ENCODE peak calls at places on chromosomes 2 and 18, in ten cellular contexts. Y is H7, L is astrocyte of the cerebellum, O is tibial artery, Q is esophagus muscularis mucosa, W is dorsolateral prefrontal cortex, F is choroid plexus epithelial cell, D is PC-9, A is stomach, T is testis. P is an unnamed sample.

GRCh38 chr2:133264951-133265949 is 303.0 kb downstream of the NCKAP5 start:
- DNase-seq in A (peak; percentile 65), Y (peak; percentile 61), T (peak; percentile 81), Q (no peak), W (no peak), F (no peak), O (no peak), D (no peak), L (no peak), P (peak; percentile 44)

GRCh38 chr18:55763298-55763697 is 175.3 kb upstream of the TCF4 start:
- DNase-seq in Y (no peak), Q (peak; percentile 60), O (no peak), A (no peak), T (no peak), D (no peak), W (no peak), L (no peak), F (peak; percentile 52), P (no peak)

GRCh38 chr18:6542296-6542695 is 127.6 kb upstream of the L3MBTL4 start:
- DNase-seq in Y (no peak), A (no peak), W (no peak), L (no peak), Q (no peak), F (no peak), T (no peak), D (no peak), O (no peak), P (no peak)

GRCh38 chr2:171289336-171289735 is 128.6 kb upstream of the TLK1 start:
- DNase-seq in O (no peak), Y (no peak), T (no peak), L (no peak), Q (no peak), D (no peak), F (no peak), A (no peak), W (no peak), P (no peak)

GRCh38 chr2:54666131-54666637 is 57.3 kb upstream of the EML6 start:
- DNase-seq in L (peak; percentile 84), W (no peak), D (peak; percentile 13), F (peak; percentile 80), Y (no peak), T (no peak), O (peak; percentile 65), Q (no peak), A (peak; percentile 48), P (no peak)

GRCh38 chr2:190636362-190636761 is 12.5 kb upstream of the NAB1 start:
- DNase-seq in L (peak; percentile 35), A (no peak), O (no peak), T (no peak), Q (no peak), D (no peak), F (peak; percentile 85), Y (no peak), W (no peak), P (no peak)

GRCh38 chr2:127154985-127155650 is 48.2 kb upstream of the BIN1 start:
- DNase-seq in D (no peak), F (peak; percentile 69), O (peak; percentile 60), W (no peak), A (no peak), Q (no peak), L (peak; percentile 63), Y (no peak), T (no peak), P (no peak)

GRCh38 chr2:29267710-29268109 is 152.5 kb downstream of the CLIP4 start:
- DNase-seq in A (no peak), F (no peak), O (no peak), Q (no peak), L (no peak), T (no peak), W (no peak), Y (no peak), D (no peak), P (no peak)

GRCh38 chr2:113240150-113240914 is 38.4 kb downstream of the PAX8 start:
- DNase-seq in A (peak; percentile 92), L (peak; percentile 84), F (peak; percentile 86), D (peak; percentile 68), T (peak; percentile 88), W (peak; percentile 81), O (peak; percentile 89), Y (no peak), Q (no peak), P (peak; percentile 78)

GRCh38 chr2:33236457-33236856 is 240.0 kb upstream of the RASGRP3 start:
- DNase-seq in Y (no peak), L (no peak), D (no peak), A (no peak), O (no peak), F (peak; percentile 84), T (no peak), Q (no peak), W (no peak), P (no peak)

GRCh38 chr2:159298967-159299366 is 12.5 kb upstream of the WDSUB1 start:
- DNase-seq in T (no peak), W (no peak), D (no peak), Y (no peak), F (no peak), L (no peak), A (no peak), Q (no peak), O (no peak), P (no peak)

GRCh38 chr2:222837643-222838056 is 23.2 kb upstream of the ACSL3 start:
- DNase-seq in T (no peak), F (peak; percentile 66), A (no peak), L (no peak), O (no peak), W (no peak), Q (no peak), Y (no peak), D (peak; percentile 75), P (peak; percentile 76)

GRCh38 chr18:37691162-37691561 is 125.6 kb upstream of the CELF4 start:
- DNase-seq in A (no peak), F (no peak), Q (no peak), O (no peak), Y (no peak), L (no peak), D (no peak), T (no peak), W (no peak), P (no peak)

DNA sequence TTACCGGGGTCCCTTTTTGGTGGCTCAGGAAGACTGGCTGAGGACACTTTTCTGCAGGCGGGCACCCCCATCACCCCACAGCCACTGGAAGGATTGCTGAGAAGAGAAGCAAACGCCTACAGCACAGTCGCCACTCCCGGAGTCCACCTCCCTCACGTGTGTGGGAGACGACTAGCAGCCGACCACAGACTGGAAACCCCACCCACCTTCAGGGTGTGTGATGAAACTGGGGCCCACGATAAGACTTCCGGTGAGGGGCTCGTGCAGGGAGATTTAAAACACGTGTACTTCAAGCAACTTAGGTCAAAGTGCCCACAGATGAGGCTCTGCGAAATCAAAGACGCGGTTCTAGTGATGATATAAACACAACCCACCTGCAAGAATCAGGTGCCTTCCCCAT is 26.3 kb downstream of the MBP start:
- DNase-seq in Q (no peak), O (no peak), L (no peak), A (no peak), D (no peak), Y (no peak), T (no peak), W (no peak), F (no peak), P (no peak)
- H3K4me3 ChIP-seq in Q (no peak overlapping the region), O (no peak overlapping the region), L (no peak overlapping the region), A (no peak overlapping the region), D (no peak overlapping the region), Y (no peak overlapping the region), T (no peak overlapping the region), W (no peak overlapping the region), F (no peak overlapping the region), P (no peak overlapping the region)

DNA sequence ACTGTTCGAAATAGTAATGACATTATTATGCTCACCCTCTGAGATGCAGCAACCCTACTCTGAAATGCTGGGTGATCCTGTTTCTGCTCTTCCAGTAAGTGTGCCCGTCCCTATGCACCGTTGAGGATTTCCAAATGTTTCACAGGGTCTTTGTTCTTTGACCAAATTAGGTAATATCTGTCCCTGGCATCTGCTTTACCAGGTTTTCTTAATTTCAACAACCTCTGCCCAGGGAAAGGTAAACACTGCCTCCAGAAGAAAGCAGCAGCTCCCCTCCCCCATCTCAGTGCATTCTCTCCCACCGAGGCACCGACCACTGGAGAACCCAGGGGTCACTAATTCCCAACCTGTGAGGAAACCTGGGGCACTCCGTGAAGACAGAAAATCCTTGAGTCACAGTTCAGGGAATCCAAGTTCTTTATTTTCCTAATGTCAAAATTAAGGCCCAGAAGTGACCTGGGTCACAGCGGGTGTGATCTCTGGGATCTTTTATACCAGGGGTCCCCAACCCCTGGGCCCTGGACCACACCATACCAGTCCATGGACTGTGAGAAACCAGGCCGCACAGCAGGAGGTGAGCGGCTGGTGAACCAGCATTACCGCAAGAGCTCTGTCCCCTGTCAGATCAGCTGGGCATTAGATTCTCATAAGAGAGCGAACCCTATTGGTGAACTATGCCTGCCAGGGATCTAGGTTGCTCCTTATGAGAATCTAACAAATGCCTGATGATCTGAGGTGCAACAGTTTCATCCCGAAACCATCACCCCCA is 1.2 kb upstream of the GRB14 start:
- DNase-seq in F (no peak), Y (peak; percentile 20), Q (no peak), L (no peak), O (no peak), T (no peak), A (no peak), D (no peak), W (no peak), P (no peak)
- H3K4me3 ChIP-seq in F (no peak overlapping the region), Y (no peak overlapping the region), Q (no peak overlapping the region), L (no peak overlapping the region), O (no peak overlapping the region), T (no peak overlapping the region), A (no peak overlapping the region), D (no peak overlapping the region), W (no peak overlapping the region), P (no peak overlapping the region)

GRCh38 chr18:63315879-63316278 is 3.7 kb downstream of the BCL2 start:
- DNase-seq in T (no peak), W (no peak), L (no peak), A (no peak), Y (no peak), F (no peak), D (no peak), O (no peak), Q (no peak), P (no peak)
- H3K4me3 ChIP-seq in T (no peak overlapping the region), W (peak overlapping the region; percentile 78), L (no peak overlapping the region), A (no peak overlapping the region), Y (no peak overlapping the region), F (no peak overlapping the region), D (no peak overlapping the region), O (peak overlapping the region; percentile 7), Q (peak overlapping the region; percentile 76), P (no peak overlapping the region)

DNA sequence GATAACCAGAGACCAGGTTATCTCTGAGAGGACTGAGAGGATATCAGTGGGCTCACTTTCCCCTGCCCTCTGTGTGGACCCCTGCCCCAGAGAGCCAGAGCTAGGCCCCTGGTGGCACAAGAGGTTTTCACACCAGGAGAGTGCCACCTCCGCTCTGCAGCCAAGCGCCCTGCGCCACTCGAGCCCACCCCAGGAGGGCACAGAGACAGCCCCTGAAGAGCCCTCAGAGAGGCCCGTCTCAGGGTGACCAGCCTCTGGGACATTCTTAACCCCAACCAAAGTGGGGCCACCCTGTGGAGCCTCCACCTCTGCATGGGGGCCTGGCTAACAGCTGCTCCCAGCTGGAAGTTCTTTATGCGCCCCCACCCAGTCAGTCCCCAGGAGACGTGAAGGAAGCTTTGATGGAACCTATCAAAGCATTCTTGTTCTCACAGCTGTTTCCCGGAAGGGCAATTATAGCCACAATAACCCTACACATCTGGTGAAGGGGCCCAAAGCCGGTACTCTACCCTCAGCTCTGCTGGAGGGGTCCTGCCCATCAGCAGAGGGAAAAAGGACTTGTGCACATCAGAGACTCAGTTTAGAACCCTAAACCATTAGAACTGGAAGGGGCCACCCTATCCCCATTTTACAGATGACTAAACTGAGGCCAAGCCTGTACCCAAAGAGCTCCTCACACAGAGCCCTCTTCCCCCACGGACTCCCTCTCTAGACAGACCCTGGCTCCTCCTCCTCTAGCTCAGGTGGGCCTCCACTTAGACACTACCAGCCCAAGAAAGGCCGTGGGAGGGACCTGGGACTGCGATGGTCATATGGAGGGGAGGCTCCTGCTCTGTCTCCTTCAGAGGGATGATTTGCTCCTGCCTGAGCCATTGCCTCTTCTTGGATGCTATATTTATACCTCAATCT is 101.1 kb downstream of the ZFP36L2 start:
- DNase-seq in Y (peak; percentile 34), F (no peak), O (no peak), A (no peak), W (no peak), L (no peak), Q (no peak), T (no peak), D (no peak), P (no peak)
- H3K4me3 ChIP-seq in Y (no peak overlapping the region), F (no peak overlapping the region), O (no peak overlapping the region), A (no peak overlapping the region), W (no peak overlapping the region), L (no peak overlapping the region), Q (no peak overlapping the region), T (no peak overlapping the region), D (no peak overlapping the region), P (no peak overlapping the region)